ENCODE peak calls at places on chromosomes 3 and 15, in six cellular contexts. Q is astrocyte of the spinal cord, B is osteocyte, N is B cell, Z is A549, I is heart left ventricle. K is an unnamed sample.

GRCh38 chr3:194367992-194368841 is 1.3 kb downstream of the LRRC15 start:
- DNase-seq in Z (no peak), N (no peak), Q (peak; percentile 40), B (no peak), I (no peak), K (no peak)

GRCh38 chr3:102195198-102195948 is 239.4 kb upstream of the ZPLD1 start:
- DNase-seq in N (no peak), I (no peak), B (no peak), Z (peak; percentile 44), Q (no peak), K (no peak)

GRCh38 chr15:75030023-75030413 is 6.6 kb downstream of the PPCDC start:
- DNase-seq in I (no peak), B (no peak), N (no peak), Q (no peak), Z (no peak), K (no peak)

GRCh38 chr3:45345849-45346535 is 42.4 kb upstream of the LARS2 start:
- DNase-seq in B (no peak), N (no peak), Z (no peak), I (no peak), Q (no peak), K (no peak)

GRCh38 chr3:16942955-16943354 is 58.2 kb downstream of the PLCL2 start:
- DNase-seq in Q (no peak), N (no peak), I (no peak), Z (no peak), B (no peak), K (no peak)

GRCh38 chr3:173191611-173192010 is 50.6 kb upstream of the SPATA16 start:
- DNase-seq in Z (no peak), I (no peak), Q (peak; percentile 38), B (no peak), N (no peak), K (no peak)

GRCh38 chr15:78212008-78212407 is 22.4 kb downstream of the ACSBG1 start:
- DNase-seq in I (no peak), Z (no peak), Q (no peak), N (no peak), B (no peak), K (no peak)

GRCh38 chr3:188152660-188153497 is 1.1 kb upstream of the LPP start:
- DNase-seq in B (peak; percentile 86), Q (no peak), I (peak; percentile 69), Z (peak; percentile 63), N (peak; percentile 33), K (peak; percentile 17)

GRCh38 chr3:88003115-88003755 is 55.6 kb downstream of the CGGBP1 start:
- DNase-seq in Q (peak; percentile 63), Z (peak; percentile 63), I (no peak), B (no peak), N (peak; percentile 63), K (peak; percentile 16)

GRCh38 chr3:122415762-122416654 is at the start of gene WDR5B:
- DNase-seq in B (peak; percentile 99), N (peak; percentile 98), Z (peak; percentile 98), Q (peak; percentile 98), I (peak; percentile 98), K (peak; percentile 97)
- TF ChIP-seq CTCF in B (no peak), N (no peak), Z (no peak), Q (no peak), I (no peak), K (no peak)

GRCh38 chr15:101028772-101029438 is 109.7 kb downstream of the LRRK1 start:
- DNase-seq in I (no peak), Z (no peak), B (peak; percentile 72), N (no peak), Q (no peak), K (no peak)
- TF ChIP-seq CTCF in I (no peak), Z (no peak), B (no peak), N (no peak), Q (no peak), K (no peak)

DNA sequence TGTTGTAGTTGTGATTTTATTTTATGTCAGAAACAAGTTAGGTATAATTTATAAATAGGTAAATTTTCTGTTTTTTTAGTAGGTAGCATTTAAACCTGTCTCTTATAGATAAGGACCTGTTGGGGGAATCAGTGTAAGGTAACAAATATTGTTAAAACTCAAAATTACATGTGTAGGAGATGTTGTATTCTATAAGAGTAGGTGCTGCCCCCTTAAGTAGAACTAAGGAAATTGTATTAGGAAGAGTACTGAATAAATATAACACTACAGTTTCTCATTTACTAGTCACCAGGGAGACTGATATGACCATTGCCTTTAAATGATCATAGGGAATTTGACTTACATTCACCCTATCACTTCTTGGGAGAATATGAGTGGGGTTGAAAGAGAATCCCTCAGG is 31.2 kb downstream of the SLC25A36 start:
- DNase-seq in I (no peak), N (no peak), Q (peak; percentile 31), Z (peak; percentile 19), B (no peak), K (peak; percentile 8)
- TF ChIP-seq CTCF in I (peak; percentile 36), N (peak; percentile 34), Q (peak; percentile 28), Z (peak; percentile 47), B (peak; percentile 55), K (peak; percentile 28)

DNA sequence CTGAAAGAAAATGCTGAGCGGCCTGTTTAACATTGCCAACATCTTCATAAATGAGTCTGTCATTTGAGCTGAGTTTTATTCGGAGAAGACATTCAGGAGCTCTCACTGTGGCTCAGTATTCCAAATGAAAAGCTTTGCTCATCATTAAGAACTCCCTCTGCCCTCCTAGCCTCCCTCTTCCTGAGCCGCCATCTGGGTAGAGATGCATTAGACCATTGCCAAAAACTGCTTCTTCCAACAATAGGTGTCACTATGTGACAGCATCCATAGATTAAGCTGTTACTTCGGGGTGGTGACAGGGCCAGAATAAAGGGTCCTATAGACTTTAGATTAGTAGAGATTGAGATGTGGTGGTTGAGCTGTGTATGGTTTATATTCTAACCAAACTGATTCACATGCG is 501.4 kb upstream of the NR2F2 start:
- DNase-seq in B (no peak), N (no peak), Q (no peak), I (no peak), Z (no peak), K (no peak)
- TF ChIP-seq CTCF in B (no peak), N (no peak), Q (no peak), I (no peak), Z (no peak), K (no peak)

DNA sequence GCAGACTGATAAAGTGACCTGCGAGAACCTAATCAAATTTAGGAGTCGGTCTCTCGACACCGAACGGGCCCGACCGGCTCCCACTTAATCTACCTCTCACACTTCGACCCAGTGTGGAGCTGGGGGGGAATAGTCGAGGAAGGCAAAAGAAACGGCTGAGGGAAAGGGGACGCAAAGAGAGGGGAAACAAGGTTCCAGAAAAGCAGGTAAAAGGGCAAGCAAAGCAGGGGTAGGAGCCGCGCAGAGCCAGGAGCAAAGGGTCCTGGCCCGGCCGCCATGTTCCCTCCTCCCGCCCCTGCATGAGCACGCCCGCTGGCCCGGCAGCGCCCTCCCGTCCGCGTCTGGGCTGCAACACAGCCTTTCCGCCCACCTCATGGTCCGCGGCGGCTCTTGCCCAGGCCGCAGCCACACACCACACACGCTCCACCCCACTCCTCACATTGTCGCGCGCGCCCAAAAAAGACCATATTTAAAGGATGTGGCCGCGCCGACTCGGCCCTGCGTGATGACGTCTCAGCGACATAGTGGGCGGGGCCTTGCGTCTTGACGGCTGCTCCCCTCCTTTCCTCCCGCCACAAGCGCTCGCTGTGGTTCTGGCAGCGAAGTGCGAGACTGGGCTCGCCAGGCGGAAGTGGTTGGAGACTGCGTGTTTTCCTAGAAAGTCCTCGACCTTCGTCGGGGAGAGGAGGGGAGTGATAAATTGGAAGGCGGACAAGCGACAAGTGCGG is at the start of gene ICE2:
- DNase-seq in N (peak; percentile 94), B (peak; percentile 97), Q (peak; percentile 96), Z (peak; percentile 97), I (peak; percentile 98), K (peak; percentile 92)
- TF ChIP-seq CTCF in N (no peak), B (no peak), Q (no peak), Z (peak; percentile 10), I (no peak), K (peak; percentile 12)

GRCh38 chr15:48333553-48333952 is 2.3 kb downstream of the DUT start:
- DNase-seq in N (no peak), I (no peak), Q (no peak), B (no peak), Z (no peak), K (no peak)

GRCh38 chr15:48330045-48330840 is 986 bp upstream of the DUT start:
- DNase-seq in B (no peak), I (no peak), Q (peak; percentile 13), N (no peak), Z (no peak), K (no peak)

GRCh38 chr15:48332642-48333034 is 1.4 kb downstream of the DUT start:
- DNase-seq in Z (no peak), Q (no peak), B (no peak), I (no peak), N (no peak), K (no peak)

GRCh38 chr15:48331796-48332641 is 790 bp downstream of the DUT start:
- DNase-seq in N (peak; percentile 83), I (peak; percentile 81), B (peak; percentile 85), Z (peak; percentile 69), Q (no peak), K (peak; percentile 83)

DNA sequence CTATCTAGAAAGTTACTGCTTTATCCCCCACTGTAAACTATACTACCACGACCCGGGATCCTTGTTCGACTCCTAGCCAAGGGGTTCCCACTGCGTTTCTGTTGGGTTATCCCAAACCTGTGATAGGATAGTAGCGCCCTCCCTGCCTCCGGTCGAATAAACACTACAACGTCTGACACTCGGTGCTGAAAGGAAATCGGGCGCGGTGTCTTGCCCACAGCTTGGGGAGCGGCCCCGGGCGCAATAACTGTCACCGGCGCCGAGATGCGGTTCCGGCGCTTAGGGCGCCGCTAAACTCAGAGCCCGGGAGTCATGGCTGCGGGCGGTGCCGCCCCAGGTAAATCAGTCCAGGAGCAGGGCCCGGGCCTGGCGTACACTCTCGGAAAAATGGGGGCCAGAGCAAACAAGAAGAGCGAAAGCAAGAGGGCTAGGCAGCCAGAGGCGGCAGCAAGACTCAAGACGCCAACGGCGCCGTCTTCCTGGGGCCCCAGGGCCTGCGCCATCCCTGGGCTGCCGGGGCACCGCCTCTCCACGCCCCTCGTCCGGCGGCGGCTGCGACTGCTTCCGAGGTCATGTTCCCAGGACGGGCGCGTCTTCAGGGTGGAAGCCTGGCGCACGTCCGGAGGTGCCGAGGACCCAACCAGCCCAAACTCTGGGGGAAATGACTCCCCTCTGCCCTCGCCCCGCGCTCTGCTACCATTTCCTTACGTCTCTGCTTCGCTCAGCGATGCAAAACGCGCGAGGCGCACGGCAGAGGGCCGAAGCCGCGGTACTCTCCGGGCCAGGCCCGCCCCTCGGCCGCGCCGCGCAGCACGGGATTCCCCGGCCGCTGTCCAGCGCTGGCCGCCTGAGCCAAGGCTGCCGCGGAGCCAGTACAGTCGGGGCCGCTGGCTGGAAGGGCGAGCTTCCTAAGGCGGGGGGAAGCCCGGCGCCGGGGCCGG is at the start of gene DUT:
- DNase-seq in I (peak; percentile 93), Z (peak; percentile 76), B (peak; percentile 93), Q (peak; percentile 88), N (peak; percentile 87), K (peak; percentile 83)
- TF ChIP-seq CTCF in I (no peak), Z (no peak), B (no peak), Q (no peak), N (no peak), K (no peak)

DNA sequence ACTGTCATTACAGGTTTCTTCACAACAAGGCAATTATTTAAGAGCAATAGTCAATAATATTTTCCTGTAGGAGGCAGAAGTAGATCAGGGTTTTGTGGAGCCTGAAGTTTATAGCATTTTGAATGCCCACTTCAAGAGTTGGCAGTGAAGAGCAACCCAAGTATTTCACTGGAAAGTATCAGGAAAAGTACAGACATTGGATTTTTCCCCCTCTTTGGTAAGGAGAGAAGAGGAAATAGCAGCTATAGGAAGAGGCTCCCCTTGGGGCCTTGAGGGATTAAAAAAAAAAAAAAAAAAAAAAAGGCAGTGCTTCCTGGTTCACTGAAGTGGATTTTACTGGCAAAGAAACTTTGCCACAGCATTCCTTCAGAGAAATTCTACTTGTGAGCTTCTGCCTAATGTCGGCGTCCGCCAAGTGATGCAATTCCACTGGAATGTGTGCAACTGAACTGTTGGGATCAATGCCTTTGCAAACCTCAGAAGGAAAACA is 5.7 kb upstream of the CNTN6 start:
- DNase-seq in Q (peak; percentile 95), B (peak; percentile 88), Z (no peak), I (no peak), N (no peak), K (no peak)
- TF ChIP-seq CTCF in Q (peak; percentile 29), B (peak; percentile 68), Z (no peak), I (no peak), N (no peak), K (no peak)